ENCODE peak calls at places on chromosome 17, in four cellular contexts. W is cardiac fibroblast, N is T-helper 2 cell, K is T1000. G is an unnamed sample.
A peak's percentile ranks its signal among the peaks of the same experiment; 100 is the strongest.

GRCh38 chr17:55265434-55266021 is 768 bp downstream of the HLF start:
- DNase-seq in W (no peak), N (no peak), K (no peak), G (no peak)

GRCh38 chr17:6279659-6280058 is 155.3 kb downstream of the AIPL1 start:
- DNase-seq in W (no peak), N (no peak), K (no peak), G (peak; percentile 37)

GRCh38 chr17:51152766-51153209 is 571 bp upstream of the NME1 start:
- DNase-seq in W (peak; percentile 25), N (no peak), K (no peak), G (no peak)

GRCh38 chr17:74521701-74522201 is 9.5 kb downstream of the CD300LB start:
- DNase-seq in W (no peak), N (no peak), K (no peak), G (no peak)

GRCh38 chr17:21280081-21280518 is 4.4 kb upstream of the MAP2K3 start:
- DNase-seq in W (peak; percentile 84), N (peak; percentile 84), K (peak; percentile 73), G (peak; percentile 60)

GRCh38 chr17:80565347-80566053 is 20.9 kb downstream of the RPTOR start:
- DNase-seq in W (no peak), N (no peak), K (no peak), G (no peak)

GRCh38 chr17:81740395-81740961 is 28.4 kb downstream of the SLC25A10 start:
- DNase-seq in W (no peak), N (no peak), K (no peak), G (no peak)

GRCh38 chr17:42920922-42921321 is 20.3 kb downstream of the G6PC1 start:
- DNase-seq in W (peak; percentile 29), N (peak; percentile 27), K (no peak), G (no peak)

GRCh38 chr17:33436321-33436720 is 143.2 kb upstream of the ASIC2 start:
- DNase-seq in W (peak; percentile 8), N (peak; percentile 2), K (no peak), G (no peak)

GRCh38 chr17:16107165-16107770 is 107.6 kb downstream of the TTC19 start:
- DNase-seq in W (no peak), N (no peak), K (no peak), G (no peak)

GRCh38 chr17:75995385-75995925 is 5.2 kb upstream of the CDK3 start:
- DNase-seq in W (no peak), N (no peak), K (no peak), G (no peak)

GRCh38 chr17:16243811-16244567 is 27.0 kb downstream of the PIGL start:
- DNase-seq in W (no peak), N (peak; percentile 73), K (no peak), G (no peak)

GRCh38 chr17:30000755-30001257 is 59.4 kb downstream of the EFCAB5 start:
- DNase-seq in W (no peak), N (no peak), K (no peak), G (no peak)

GRCh38 chr17:64247836-64248235 is 15.2 kb downstream of the TEX2 start:
- DNase-seq in W (no peak), N (no peak), K (no peak), G (no peak)

GRCh38 chr17:82170412-82170961 is 42.2 kb downstream of the CCDC57 start:
- DNase-seq in W (no peak), N (no peak), K (no peak), G (no peak)

GRCh38 chr17:76995352-76996105 is 127.3 kb downstream of the MGAT5B start:
- DNase-seq in W (no peak), N (no peak), K (no peak), G (no peak)

GRCh38 chr17:62714016-62714777 is 86.7 kb downstream of the MRC2 start:
- DNase-seq in W (no peak), N (no peak), K (no peak), G (no peak)

GRCh38 chr17:56165017-56165720 is 11.9 kb downstream of the ANKFN1 start:
- DNase-seq in W (no peak), N (no peak), K (no peak), G (no peak)

GRCh38 chr17:56876766-56877179 is 37.1 kb downstream of the TRIM25 start:
- DNase-seq in W (peak; percentile 68), N (no peak), K (no peak), G (no peak)

GRCh38 chr17:2847601-2848255 is 51.5 kb downstream of the RAP1GAP2 start:
- DNase-seq in W (no peak), N (no peak), K (no peak), G (no peak)

GRCh38 chr17:75064867-75065561 is 18.0 kb downstream of the KCTD2 start:
- DNase-seq in W (no peak), N (no peak), K (no peak), G (no peak)

GRCh38 chr17:4520881-4521600 is 22.4 kb downstream of the SPNS2 start:
- DNase-seq in W (peak; percentile 41), N (no peak), K (no peak), G (peak; percentile 93)

GRCh38 chr17:29677139-29677834 is 54.6 kb upstream of the CORO6 start:
- DNase-seq in W (peak; percentile 91), N (no peak), K (no peak), G (no peak)

GRCh38 chr17:29563816-29564215 is 3.0 kb downstream of the ABHD15 start:
- DNase-seq in W (no peak), N (peak; percentile 31), K (no peak), G (no peak)

GRCh38 chr17:38672788-38673713 is 1.7 kb downstream of the EPOP start:
- DNase-seq in W (no peak), N (no peak), K (no peak), G (no peak)

GRCh38 chr17:8016632-8017424 is 14.4 kb downstream of the GUCY2D start:
- DNase-seq in W (peak; percentile 57), N (peak; percentile 54), K (no peak), G (peak; percentile 35)

GRCh38 chr17:20279631-20280030 is 187.7 kb downstream of the LGALS9B start:
- DNase-seq in W (no peak), N (no peak), K (no peak), G (no peak)

GRCh38 chr17:80961931-80962330 is 29.7 kb upstream of the CHMP6 start:
- DNase-seq in W (no peak), N (no peak), K (no peak), G (no peak)

GRCh38 chr17:31394544-31394943 is 3.1 kb downstream of the RAB11FIP4 start:
- DNase-seq in W (peak; percentile 84), N (peak; percentile 58), K (peak; percentile 22), G (peak; percentile 45)

GRCh38 chr17:37179893-37180292 is 195.9 kb upstream of the C17orf78 start:
- DNase-seq in W (peak; percentile 53), N (no peak), K (no peak), G (no peak)

GRCh38 chr17:17793378-17794214 is 43.2 kb downstream of the SREBF1 start:
- DNase-seq in W (no peak), N (no peak), K (no peak), G (no peak)

GRCh38 chr17:19305761-19306159 is 56.8 kb downstream of the B9D1 start:
- DNase-seq in W (no peak), N (no peak), K (no peak), G (no peak)

GRCh38 chr17:48037036-48037881 is at the start of gene COPZ2:
- DNase-seq in W (peak; percentile 62), N (peak; percentile 72), K (no peak), G (no peak)

GRCh38 chr17:47789611-47790520 is 31.7 kb downstream of the OSBPL7 start:
- DNase-seq in W (peak; percentile 52), N (peak; percentile 33), K (no peak), G (peak; percentile 52)

GRCh38 chr17:57407287-57408063 is 151.2 kb downstream of the MSI2 start:
- DNase-seq in W (no peak), N (peak; percentile 24), K (no peak), G (peak; percentile 94)

GRCh38 chr17:82297280-82297803 is 20.1 kb downstream of the CD7 start:
- DNase-seq in W (peak; percentile 88), N (peak; percentile 95), K (peak; percentile 69), G (peak; percentile 60)

GRCh38 chr17:64240261-64240740 is 22.8 kb downstream of the TEX2 start:
- DNase-seq in W (peak; percentile 25), N (no peak), K (no peak), G (no peak)